ENCODE peak calls at places on chromosome 21, in seven cellular contexts. X is central memory CD4-positive, alpha-beta T cell; Q is T-helper 22 cell; W is HCEC 1CT; N is BJ; I is T-helper 1 cell; D is HTR-8/SVneo. C is an unnamed sample.
A peak's percentile ranks its signal among the peaks of the same experiment; 100 is the strongest.

GRCh38 chr21:45747802-45748445 is 104.4 kb downstream of the PCBP3 start:
- DNase-seq in X (no peak), Q (no peak), W (peak; percentile 41), N (no peak), I (no peak), D (peak; percentile 87), C (no peak)

GRCh38 chr21:26595971-26596370 is 22.9 kb upstream of the CYYR1 start:
- DNase-seq in X (no peak), Q (no peak), W (no peak), N (no peak), I (no peak), D (no peak), C (no peak)

GRCh38 chr21:26732442-26733221 is 112.6 kb downstream of the ADAMTS1 start:
- DNase-seq in X (no peak), Q (no peak), W (peak; percentile 17), N (no peak), I (no peak), D (peak; percentile 34), C (no peak)

GRCh38 chr21:45739218-45740087 is 95.9 kb downstream of the PCBP3 start:
- DNase-seq in X (no peak), Q (no peak), W (no peak), N (no peak), I (no peak), D (no peak), C (no peak)

GRCh38 chr21:46561448-46562095 is 43.3 kb downstream of the S100B start:
- DNase-seq in X (no peak), Q (no peak), W (no peak), N (no peak), I (no peak), D (no peak), C (no peak)

GRCh38 chr21:36725793-36726386 is 27.0 kb downstream of the SIM2 start:
- DNase-seq in X (no peak), Q (no peak), W (no peak), N (no peak), I (no peak), D (no peak), C (no peak)

GRCh38 chr21:41164981-41165650 is 2.8 kb upstream of the BACE2 start:
- DNase-seq in X (no peak), Q (no peak), W (no peak), N (no peak), I (no peak), D (no peak), C (no peak)

GRCh38 chr21:25838809-25839208 is 104.0 kb downstream of the GABPA start:
- DNase-seq in X (no peak), Q (no peak), W (no peak), N (no peak), I (no peak), D (no peak), C (no peak)

C was measured in effector memory CD4-positive, alpha-beta T cell.